ENCODE peak calls at places on chromosomes 11 and 22, in nine cellular contexts. C, G, P, F, N, A, D, L and R are unnamed samples.

GRCh38 chr22:38148252-38148651 is 33.4 kb downstream of the PLA2G6 start:
- DNase-seq in C (no peak), G (peak), P (no peak), F (peak), N (no peak), A (no peak), D (no peak), L (no peak), R (peak)

GRCh38 chr11:1749787-1750351 is 526 bp downstream of the IFITM10 start:
- DNase-seq in C (no peak), G (peak), P (no peak), F (peak), N (no peak), A (no peak), D (no peak), L (no peak), R (no peak)

GRCh38 chr11:8715501-8715900 is 32.9 kb downstream of the RPL27A start:
- DNase-seq in C (no peak), G (no peak), P (no peak), F (no peak), N (no peak), A (no peak), D (no peak), L (no peak), R (no peak)

GRCh38 chr22:38788846-38789245 is 5.1 kb downstream of the DNAL4 start:
- DNase-seq in C (peak), G (no peak), P (no peak), F (no peak), N (no peak), A (no peak), D (no peak), L (no peak), R (no peak)

GRCh38 chr11:9351321-9351881 is 33.1 kb upstream of the IPO7 start:
- DNase-seq in C (no peak), G (no peak), P (no peak), F (no peak), N (no peak), A (no peak), D (no peak), L (no peak), R (no peak)

GRCh38 chr11:64754919-64755662 is 4.7 kb downstream of the PYGM start:
- DNase-seq in C (no peak), G (no peak), P (no peak), F (no peak), N (no peak), A (no peak), D (no peak), L (no peak), R (peak)

GRCh38 chr11:58923300-58923788 is 15.9 kb upstream of the GLYATL1 start:
- DNase-seq in C (no peak), G (peak), P (no peak), F (peak), N (no peak), A (peak), D (peak), L (peak), R (peak)

GRCh38 chr22:43396934-43397457 is 14.8 kb upstream of the MPPED1 start:
- DNase-seq in C (no peak), G (no peak), P (no peak), F (no peak), N (no peak), A (no peak), D (no peak), L (no peak), R (no peak)

GRCh38 chr11:71286701-71287643 is 34.6 kb upstream of the SHANK2 start:
- DNase-seq in C (peak), G (peak), P (peak), F (peak), N (no peak), A (no peak), D (no peak), L (peak), R (peak)

GRCh38 chr22:45602824-45603301 is 68.8 kb upstream of the ATXN10 start:
- DNase-seq in C (peak), G (peak), P (no peak), F (peak), N (no peak), A (peak), D (peak), L (no peak), R (peak)

GRCh38 chr11:28702450-28702790 is 594.2 kb downstream of the METTL15 start:
- DNase-seq in C (no peak), G (no peak), P (no peak), F (peak), N (no peak), A (no peak), D (no peak), L (no peak), R (no peak)

GRCh38 chr22:50012201-50013181 is at the start of gene IL17REL:
- DNase-seq in C (no peak), G (peak), P (no peak), F (no peak), N (peak), A (no peak), D (no peak), L (no peak), R (peak)

GRCh38 chr11:105937331-105937730 is 84.7 kb downstream of the MSANTD4 start:
- DNase-seq in C (no peak), G (peak), P (no peak), F (peak), N (no peak), A (no peak), D (no peak), L (no peak), R (no peak)

GRCh38 chr11:132883241-132883640 is 649.1 kb downstream of the OPCML start:
- DNase-seq in C (no peak), G (no peak), P (no peak), F (no peak), N (no peak), A (no peak), D (no peak), L (no peak), R (no peak)

GRCh38 chr11:75949023-75949672 is 134.1 kb downstream of the UVRAG start:
- DNase-seq in C (peak), G (peak), P (no peak), F (no peak), N (no peak), A (no peak), D (no peak), L (no peak), R (no peak)

GRCh38 chr11:96481204-96481603 is 91.4 kb downstream of the JRKL start:
- DNase-seq in C (no peak), G (peak), P (no peak), F (no peak), N (no peak), A (no peak), D (no peak), L (no peak), R (no peak)

GRCh38 chr22:26783886-26784285 is 126.5 kb downstream of the MIAT start:
- DNase-seq in C (no peak), G (no peak), P (no peak), F (no peak), N (peak), A (no peak), D (no peak), L (no peak), R (peak)

GRCh38 chr11:405976-406795 is 8.6 kb downstream of the SIGIRR start:
- DNase-seq in C (no peak), G (no peak), P (no peak), F (no peak), N (peak), A (no peak), D (no peak), L (no peak), R (no peak)

GRCh38 chr22:37304595-37305343 is 22.5 kb downstream of the CYTH4 start:
- DNase-seq in C (no peak), G (peak), P (no peak), F (peak), N (no peak), A (no peak), D (no peak), L (no peak), R (no peak)

GRCh38 chr22:19483481-19484244 is 3.9 kb downstream of the CDC45 start:
- DNase-seq in C (no peak), G (peak), P (no peak), F (peak), N (no peak), A (no peak), D (no peak), L (no peak), R (no peak)

GRCh38 chr22:38455530-38456271 is 702 bp upstream of the KCNJ4 start:
- DNase-seq in C (peak), G (peak), P (no peak), F (no peak), N (peak), A (peak), D (no peak), L (no peak), R (no peak)

GRCh38 chr11:31442086-31442485 is 67.3 kb downstream of the IMMP1L start:
- DNase-seq in C (peak), G (no peak), P (no peak), F (no peak), N (no peak), A (no peak), D (no peak), L (no peak), R (no peak)

GRCh38 chr11:10438451-10438850 is 16.6 kb upstream of the AMPD3 start:
- DNase-seq in C (no peak), G (no peak), P (no peak), F (peak), N (no peak), A (no peak), D (no peak), L (no peak), R (peak)

GRCh38 chr22:42680648-42681047 is 31.5 kb upstream of the CYB5R3 start:
- DNase-seq in C (no peak), G (peak), P (no peak), F (peak), N (no peak), A (no peak), D (no peak), L (no peak), R (peak)